ENCODE peak calls at places on chromosomes 5 and 9, in nine cellular contexts. One of them, this sample, is unnamed.

GRCh38 chr9:16318516-16319060 is 551.9 kb downstream of the BNC2 start:
- DNase-seq in CD8-positive, alpha-beta T cell: no peak
- DNase-seq in endothelial cell: no peak
- DNase-seq in upper lobe of right lung: no peak
- DNase-seq in neural progenitor cell: no peak
- DNase-seq in mucosa of descending colon: no peak
- DNase-seq in heart left ventricle: no peak
- DNase-seq in astrocyte: no peak
- DNase-seq in AG10803: no peak
- DNase-seq in this sample: no peak

GRCh38 chr5:143921525-143922311 is 109.8 kb downstream of the HMHB1 start:
- DNase-seq in CD8-positive, alpha-beta T cell: no peak
- DNase-seq in endothelial cell: no peak
- DNase-seq in upper lobe of right lung: no peak
- DNase-seq in neural progenitor cell: no peak
- DNase-seq in mucosa of descending colon: no peak
- DNase-seq in heart left ventricle: no peak
- DNase-seq in astrocyte: peak
- DNase-seq in AG10803: peak
- DNase-seq in this sample: no peak

GRCh38 chr9:35254237-35254636 is 92.4 kb downstream of the UNC13B start:
- DNase-seq in CD8-positive, alpha-beta T cell: no peak
- DNase-seq in endothelial cell: no peak
- DNase-seq in upper lobe of right lung: no peak
- DNase-seq in neural progenitor cell: no peak
- DNase-seq in mucosa of descending colon: no peak
- DNase-seq in heart left ventricle: no peak
- DNase-seq in astrocyte: no peak
- DNase-seq in AG10803: no peak
- DNase-seq in this sample: no peak

GRCh38 chr5:55101556-55102276 is 730 bp upstream of the GZMA start:
- DNase-seq in CD8-positive, alpha-beta T cell: no peak
- DNase-seq in endothelial cell: no peak
- DNase-seq in upper lobe of right lung: no peak
- DNase-seq in neural progenitor cell: no peak
- DNase-seq in mucosa of descending colon: peak
- DNase-seq in heart left ventricle: no peak
- DNase-seq in astrocyte: no peak
- DNase-seq in AG10803: no peak
- DNase-seq in this sample: no peak

GRCh38 chr5:132526974-132527564 is 16.3 kb downstream of the IL5 start:
- DNase-seq in CD8-positive, alpha-beta T cell: no peak
- DNase-seq in endothelial cell: no peak
- DNase-seq in upper lobe of right lung: no peak
- DNase-seq in neural progenitor cell: no peak
- DNase-seq in mucosa of descending colon: no peak
- DNase-seq in heart left ventricle: no peak
- DNase-seq in astrocyte: no peak
- DNase-seq in AG10803: no peak
- DNase-seq in this sample: no peak

GRCh38 chr9:99361827-99362226 is 139.7 kb downstream of the SEC61B start:
- DNase-seq in CD8-positive, alpha-beta T cell: no peak
- DNase-seq in endothelial cell: no peak
- DNase-seq in upper lobe of right lung: no peak
- DNase-seq in neural progenitor cell: peak
- DNase-seq in mucosa of descending colon: no peak
- DNase-seq in heart left ventricle: no peak
- DNase-seq in astrocyte: no peak
- DNase-seq in AG10803: no peak
- DNase-seq in this sample: no peak

GRCh38 chr9:1071730-1072129 is 21.6 kb downstream of the DMRT2 start:
- DNase-seq in CD8-positive, alpha-beta T cell: no peak
- DNase-seq in endothelial cell: no peak
- DNase-seq in upper lobe of right lung: no peak
- DNase-seq in neural progenitor cell: no peak
- DNase-seq in mucosa of descending colon: peak
- DNase-seq in heart left ventricle: no peak
- DNase-seq in astrocyte: no peak
- DNase-seq in AG10803: no peak
- DNase-seq in this sample: no peak

GRCh38 chr9:34991833-34992375 is 2.4 kb downstream of the DNAJB5 start:
- DNase-seq in CD8-positive, alpha-beta T cell: no peak
- DNase-seq in endothelial cell: no peak
- DNase-seq in upper lobe of right lung: peak
- DNase-seq in neural progenitor cell: peak
- DNase-seq in mucosa of descending colon: no peak
- DNase-seq in heart left ventricle: peak
- DNase-seq in astrocyte: peak
- DNase-seq in AG10803: no peak
- DNase-seq in this sample: no peak

GRCh38 chr5:142120247-142120935 is 11.8 kb downstream of the NDFIP1 start:
- DNase-seq in CD8-positive, alpha-beta T cell: no peak
- DNase-seq in endothelial cell: no peak
- DNase-seq in upper lobe of right lung: no peak
- DNase-seq in neural progenitor cell: no peak
- DNase-seq in mucosa of descending colon: no peak
- DNase-seq in heart left ventricle: no peak
- DNase-seq in astrocyte: no peak
- DNase-seq in AG10803: no peak
- DNase-seq in this sample: no peak

DNA sequence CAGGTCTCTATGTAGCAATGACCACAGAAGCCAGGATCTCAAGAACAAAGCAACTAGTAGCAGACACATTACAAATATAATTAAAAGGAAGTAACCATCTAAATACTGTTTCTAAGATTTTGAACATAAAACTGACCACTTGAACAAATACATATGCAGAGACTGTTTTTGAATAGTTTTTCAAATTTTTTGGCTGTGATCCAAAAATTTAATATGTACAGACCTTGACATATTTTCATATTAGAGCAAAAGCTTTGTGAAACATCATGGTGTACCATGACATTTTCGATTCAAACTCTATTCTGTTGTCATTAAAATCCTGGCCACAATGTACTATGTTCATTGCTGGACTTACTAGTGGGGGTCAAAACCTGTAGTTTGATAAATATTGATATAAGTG is 126.5 kb downstream of the NUDT12 start:
- DNase-seq in CD8-positive, alpha-beta T cell: no peak
- DNase-seq in endothelial cell: no peak
- DNase-seq in upper lobe of right lung: no peak
- DNase-seq in neural progenitor cell: no peak
- DNase-seq in mucosa of descending colon: no peak
- DNase-seq in heart left ventricle: no peak
- DNase-seq in astrocyte: no peak
- DNase-seq in AG10803: no peak
- DNase-seq in this sample: no peak
- TF ChIP-seq CTCF in CD8-positive, alpha-beta T cell: no peak
- TF ChIP-seq CTCF in endothelial cell: no peak
- TF ChIP-seq CTCF in upper lobe of right lung: no peak
- TF ChIP-seq CTCF in neural progenitor cell: no peak
- TF ChIP-seq CTCF in mucosa of descending colon: no peak
- TF ChIP-seq CTCF in heart left ventricle: no peak
- TF ChIP-seq CTCF in astrocyte: no peak
- TF ChIP-seq CTCF in AG10803: no peak
- TF ChIP-seq CTCF in this sample: no peak

GRCh38 chr9:14769235-14769580 is 46.7 kb upstream of the CER1 start:
- DNase-seq in CD8-positive, alpha-beta T cell: no peak
- DNase-seq in endothelial cell: peak
- DNase-seq in upper lobe of right lung: no peak
- DNase-seq in neural progenitor cell: peak
- DNase-seq in mucosa of descending colon: no peak
- DNase-seq in heart left ventricle: no peak
- DNase-seq in astrocyte: peak
- DNase-seq in AG10803: peak
- DNase-seq in this sample: no peak
- TF ChIP-seq CTCF in CD8-positive, alpha-beta T cell: no peak
- TF ChIP-seq CTCF in endothelial cell: no peak
- TF ChIP-seq CTCF in upper lobe of right lung: no peak
- TF ChIP-seq CTCF in neural progenitor cell: peak
- TF ChIP-seq CTCF in mucosa of descending colon: no peak
- TF ChIP-seq CTCF in heart left ventricle: no peak
- TF ChIP-seq CTCF in astrocyte: peak
- TF ChIP-seq CTCF in AG10803: peak
- TF ChIP-seq CTCF in this sample: peak

GRCh38 chr5:172478256-172478655 is 23.9 kb upstream of the SH3PXD2B start:
- DNase-seq in CD8-positive, alpha-beta T cell: no peak
- DNase-seq in endothelial cell: no peak
- DNase-seq in upper lobe of right lung: no peak
- DNase-seq in neural progenitor cell: no peak
- DNase-seq in mucosa of descending colon: no peak
- DNase-seq in heart left ventricle: no peak
- DNase-seq in astrocyte: no peak
- DNase-seq in AG10803: no peak
- DNase-seq in this sample: no peak

GRCh38 chr5:172481011-172481410 is 26.7 kb upstream of the SH3PXD2B start:
- DNase-seq in CD8-positive, alpha-beta T cell: no peak
- DNase-seq in endothelial cell: no peak
- DNase-seq in upper lobe of right lung: no peak
- DNase-seq in neural progenitor cell: no peak
- DNase-seq in mucosa of descending colon: no peak
- DNase-seq in heart left ventricle: no peak
- DNase-seq in astrocyte: no peak
- DNase-seq in AG10803: no peak
- DNase-seq in this sample: no peak

GRCh38 chr5:172479784-172480115 is 25.4 kb upstream of the SH3PXD2B start:
- DNase-seq in CD8-positive, alpha-beta T cell: no peak
- DNase-seq in endothelial cell: no peak
- DNase-seq in upper lobe of right lung: no peak
- DNase-seq in neural progenitor cell: no peak
- DNase-seq in mucosa of descending colon: no peak
- DNase-seq in heart left ventricle: no peak
- DNase-seq in astrocyte: no peak
- DNase-seq in AG10803: no peak
- DNase-seq in this sample: no peak

GRCh38 chr5:172477466-172477865 is 23.1 kb upstream of the SH3PXD2B start:
- DNase-seq in CD8-positive, alpha-beta T cell: no peak
- DNase-seq in endothelial cell: no peak
- DNase-seq in upper lobe of right lung: no peak
- DNase-seq in neural progenitor cell: no peak
- DNase-seq in mucosa of descending colon: no peak
- DNase-seq in heart left ventricle: no peak
- DNase-seq in astrocyte: peak
- DNase-seq in AG10803: peak
- DNase-seq in this sample: no peak

GRCh38 chr5:172479034-172479783 is 24.9 kb upstream of the SH3PXD2B start:
- DNase-seq in CD8-positive, alpha-beta T cell: peak
- DNase-seq in endothelial cell: peak
- DNase-seq in upper lobe of right lung: peak
- DNase-seq in neural progenitor cell: peak
- DNase-seq in mucosa of descending colon: peak
- DNase-seq in heart left ventricle: peak
- DNase-seq in astrocyte: peak
- DNase-seq in AG10803: peak
- DNase-seq in this sample: peak
- TF ChIP-seq CTCF in CD8-positive, alpha-beta T cell: peak
- TF ChIP-seq CTCF in endothelial cell: peak
- TF ChIP-seq CTCF in upper lobe of right lung: peak
- TF ChIP-seq CTCF in neural progenitor cell: peak
- TF ChIP-seq CTCF in mucosa of descending colon: peak
- TF ChIP-seq CTCF in heart left ventricle: peak
- TF ChIP-seq CTCF in astrocyte: peak
- TF ChIP-seq CTCF in AG10803: peak
- TF ChIP-seq CTCF in this sample: peak

GRCh38 chr9:5639816-5640215 is 10.9 kb downstream of the RIC1 start:
- DNase-seq in CD8-positive, alpha-beta T cell: no peak
- DNase-seq in endothelial cell: no peak
- DNase-seq in upper lobe of right lung: no peak
- DNase-seq in neural progenitor cell: no peak
- DNase-seq in mucosa of descending colon: no peak
- DNase-seq in heart left ventricle: no peak
- DNase-seq in astrocyte: no peak
- DNase-seq in AG10803: no peak
- DNase-seq in this sample: no peak
- TF ChIP-seq CTCF in CD8-positive, alpha-beta T cell: no peak
- TF ChIP-seq CTCF in endothelial cell: no peak
- TF ChIP-seq CTCF in upper lobe of right lung: no peak
- TF ChIP-seq CTCF in neural progenitor cell: no peak
- TF ChIP-seq CTCF in mucosa of descending colon: no peak
- TF ChIP-seq CTCF in heart left ventricle: no peak
- TF ChIP-seq CTCF in astrocyte: no peak
- TF ChIP-seq CTCF in AG10803: no peak
- TF ChIP-seq CTCF in this sample: no peak

DNA sequence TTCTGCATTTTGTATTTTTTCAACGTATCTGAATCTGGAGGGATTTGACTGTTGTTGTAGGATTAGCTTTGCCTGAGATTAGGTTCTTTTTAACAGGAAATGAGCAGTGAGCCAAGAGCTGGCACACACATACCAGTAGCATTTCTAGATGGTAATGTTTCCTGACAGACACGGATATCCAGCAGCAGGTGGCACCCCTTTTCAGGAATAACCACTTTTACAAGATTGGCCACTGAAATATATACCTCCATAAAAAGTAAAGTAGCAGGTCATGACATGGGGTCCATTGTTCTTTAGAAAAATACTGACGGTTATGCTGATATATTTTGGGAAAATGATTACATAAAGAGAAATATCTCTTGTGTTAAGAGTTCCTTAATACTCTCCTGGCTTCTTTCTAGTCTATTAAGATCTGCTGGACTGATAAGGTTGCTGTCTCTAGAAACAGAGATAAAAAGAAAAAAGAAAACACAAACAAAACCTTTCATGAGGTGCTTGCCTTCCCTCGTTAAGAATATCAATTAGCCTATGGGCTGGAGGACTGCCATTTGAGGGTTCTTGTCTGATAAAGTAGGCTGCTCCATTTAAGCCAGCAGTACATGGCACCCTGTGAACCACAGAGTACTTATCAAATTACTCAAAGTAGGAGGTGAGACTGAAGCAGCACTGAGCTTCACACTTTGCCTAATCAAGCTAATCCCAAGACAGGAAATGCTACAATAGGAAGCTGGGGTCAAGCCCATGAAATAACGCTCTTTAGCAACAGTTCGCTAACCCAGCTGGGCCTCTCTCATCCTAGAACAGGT is 101.6 kb upstream of the PCA3 start:
- DNase-seq in CD8-positive, alpha-beta T cell: no peak
- DNase-seq in endothelial cell: no peak
- DNase-seq in upper lobe of right lung: no peak
- DNase-seq in neural progenitor cell: no peak
- DNase-seq in mucosa of descending colon: peak
- DNase-seq in heart left ventricle: no peak
- DNase-seq in astrocyte: no peak
- DNase-seq in AG10803: no peak
- DNase-seq in this sample: no peak
- TF ChIP-seq CTCF in CD8-positive, alpha-beta T cell: no peak
- TF ChIP-seq CTCF in endothelial cell: no peak
- TF ChIP-seq CTCF in upper lobe of right lung: no peak
- TF ChIP-seq CTCF in neural progenitor cell: no peak
- TF ChIP-seq CTCF in mucosa of descending colon: no peak
- TF ChIP-seq CTCF in heart left ventricle: no peak
- TF ChIP-seq CTCF in astrocyte: no peak
- TF ChIP-seq CTCF in AG10803: no peak
- TF ChIP-seq CTCF in this sample: no peak

This sample was measured in HFF-Myc.